ENCODE peak calls at places on chromosomes 2 and 18, in nine cellular contexts. D is cardiac fibroblast, W is RWPE1, R is HuH-7, I is SW480, V is ecto neural progenitor cell, M is NCI-H460, Y is T follicular helper cell, L is hypothalamus. T is an unnamed sample.

GRCh38 chr2:154368148-154368547 is 330.3 kb upstream of the KCNJ3 start:
- DNase-seq in D (no peak), W (no peak), R (no peak), I (no peak), V (no peak), M (no peak), Y (no peak), L (no peak), T (no peak)

GRCh38 chr2:96950391-96951124 is 35.8 kb downstream of the FAM178B start:
- DNase-seq in D (no peak), W (no peak), R (no peak), I (no peak), V (no peak), M (no peak), Y (no peak), L (no peak), T (no peak)

GRCh38 chr2:152577611-152578010 is 139.7 kb downstream of the PRPF40A start:
- DNase-seq in D (peak; percentile 73), W (no peak), R (no peak), I (no peak), V (no peak), M (no peak), Y (no peak), L (no peak), T (no peak)

GRCh38 chr2:173657996-173658717 is 303.5 kb downstream of the CDCA7 start:
- DNase-seq in D (peak; percentile 89), W (peak; percentile 96), R (no peak), I (no peak), V (no peak), M (no peak), Y (no peak), L (no peak), T (peak; percentile 95)

GRCh38 chr18:36265035-36265434 is 32.5 kb upstream of the FHOD3 start:
- DNase-seq in D (peak; percentile 72), W (no peak), R (no peak), I (no peak), V (no peak), M (no peak), Y (no peak), L (no peak), T (no peak)

GRCh38 chr2:172284209-172284608 is 143.2 kb upstream of the ITGA6 start:
- DNase-seq in D (no peak), W (no peak), R (no peak), I (no peak), V (no peak), M (no peak), Y (no peak), L (no peak), T (no peak)

GRCh38 chr2:99881901-99882591 is 260.3 kb downstream of the AFF3 start:
- DNase-seq in D (peak; percentile 74), W (peak; percentile 36), R (peak; percentile 30), I (no peak), V (no peak), M (no peak), Y (no peak), L (no peak), T (peak; percentile 65)

GRCh38 chr2:71277536-71278103 is 50.7 kb upstream of the PAIP2B start:
- DNase-seq in D (peak; percentile 7), W (peak; percentile 30), R (peak; percentile 50), I (peak; percentile 84), V (peak; percentile 86), M (peak; percentile 37), Y (no peak), L (peak; percentile 62), T (peak; percentile 24)

GRCh38 chr18:21955757-21956652 is 213.4 kb upstream of the GATA6 start:
- DNase-seq in D (peak; percentile 76), W (peak; percentile 66), R (peak; percentile 58), I (peak; percentile 47), V (peak; percentile 73), M (peak; percentile 54), Y (peak; percentile 69), L (peak; percentile 49), T (peak; percentile 78)

GRCh38 chr2:17918789-17919188 is 40.3 kb downstream of the KCNS3 start:
- DNase-seq in D (no peak), W (peak; percentile 23), R (peak; percentile 14), I (peak; percentile 14), V (no peak), M (no peak), Y (no peak), L (no peak), T (peak; percentile 21)

GRCh38 chr2:12318427-12319057 is 398.2 kb upstream of the TRIB2 start:
- DNase-seq in D (no peak), W (peak; percentile 67), R (no peak), I (peak; percentile 85), V (no peak), M (peak; percentile 11), Y (no peak), L (no peak), T (peak; percentile 83)

GRCh38 chr2:118061135-118061955 is 26.9 kb upstream of the INSIG2 start:
- DNase-seq in D (peak; percentile 80), W (peak; percentile 48), R (no peak), I (peak; percentile 69), V (no peak), M (peak; percentile 33), Y (no peak), L (no peak), T (peak; percentile 87)

GRCh38 chr2:890214-890613 is 60.4 kb upstream of the SNTG2 start:
- DNase-seq in D (no peak), W (no peak), R (no peak), I (no peak), V (no peak), M (no peak), Y (no peak), L (no peak), T (no peak)

GRCh38 chr2:105712981-105713596 is 31.6 kb upstream of the NCK2 start:
- DNase-seq in D (peak; percentile 30), W (peak; percentile 74), R (no peak), I (peak; percentile 42), V (no peak), M (peak; percentile 21), Y (no peak), L (no peak), T (peak; percentile 75)

GRCh38 chr2:46749042-46749461 is 166.6 kb downstream of the MCFD2 start:
- DNase-seq in D (peak; percentile 82), W (peak; percentile 65), R (peak; percentile 11), I (peak; percentile 30), V (no peak), M (peak; percentile 38), Y (no peak), L (no peak), T (no peak)

GRCh38 chr18:56492136-56492535 is 146.3 kb downstream of the TXNL1 start:
- DNase-seq in D (no peak), W (no peak), R (no peak), I (no peak), V (no peak), M (no peak), Y (no peak), L (no peak), T (no peak)

GRCh38 chr18:7568426-7568825 is 1.3 kb downstream of the PTPRM start:
- DNase-seq in D (peak; percentile 38), W (no peak), R (peak; percentile 56), I (no peak), V (no peak), M (no peak), Y (no peak), L (peak; percentile 31), T (peak; percentile 30)

GRCh38 chr2:216149741-216150140 is 40.6 kb downstream of the XRCC5 start:
- DNase-seq in D (no peak), W (peak; percentile 3), R (no peak), I (no peak), V (no peak), M (no peak), Y (no peak), L (no peak), T (no peak)

GRCh38 chr2:175253871-175254270 is 72.4 kb upstream of the ATP5MC3 start:
- DNase-seq in D (no peak), W (no peak), R (no peak), I (no peak), V (no peak), M (no peak), Y (no peak), L (no peak), T (no peak)

GRCh38 chr2:138202762-138203161 is 238.5 kb downstream of the HNMT start:
- DNase-seq in D (no peak), W (peak; percentile 5), R (no peak), I (no peak), V (no peak), M (no peak), Y (no peak), L (no peak), T (no peak)

GRCh38 chr2:3319134-3319533 is 58.5 kb downstream of the EIPR1 start:
- DNase-seq in D (no peak), W (no peak), R (no peak), I (no peak), V (no peak), M (no peak), Y (no peak), L (no peak), T (no peak)

GRCh38 chr2:195813401-195813800 is 156.4 kb downstream of the SLC39A10 start:
- DNase-seq in D (peak; percentile 13), W (no peak), R (no peak), I (no peak), V (no peak), M (no peak), Y (no peak), L (no peak), T (no peak)

GRCh38 chr2:174634130-174635014 is 36.8 kb upstream of the WIPF1 start:
- DNase-seq in D (peak; percentile 21), W (no peak), R (no peak), I (no peak), V (no peak), M (no peak), Y (peak; percentile 17), L (no peak), T (no peak)

GRCh38 chr2:196077821-196078220 is 9.2 kb upstream of the DNAH7 start:
- DNase-seq in D (no peak), W (no peak), R (no peak), I (no peak), V (no peak), M (no peak), Y (no peak), L (no peak), T (no peak)

GRCh38 chr2:10821291-10821690 is 8.7 kb upstream of the PDIA6 start:
- DNase-seq in D (no peak), W (no peak), R (no peak), I (no peak), V (no peak), M (no peak), Y (no peak), L (no peak), T (no peak)

GRCh38 chr2:208033701-208034502 is 8.6 kb upstream of the PLEKHM3 start:
- DNase-seq in D (peak; percentile 30), W (peak; percentile 77), R (peak; percentile 52), I (peak; percentile 73), V (no peak), M (no peak), Y (no peak), L (peak; percentile 1), T (peak; percentile 82)

GRCh38 chr2:10490806-10491291 is 42.7 kb upstream of the ODC1 start:
- DNase-seq in D (no peak), W (no peak), R (peak; percentile 57), I (no peak), V (no peak), M (no peak), Y (no peak), L (no peak), T (no peak)

GRCh38 chr18:34283506-34283905 is 58.8 kb upstream of the NOL4 start:
- DNase-seq in D (no peak), W (no peak), R (no peak), I (no peak), V (no peak), M (no peak), Y (no peak), L (no peak), T (no peak)

GRCh38 chr2:160522951-160523700 is 29.5 kb upstream of the RBMS1 start:
- DNase-seq in D (peak; percentile 50), W (no peak), R (no peak), I (no peak), V (no peak), M (no peak), Y (no peak), L (no peak), T (peak; percentile 13)

GRCh38 chr2:26588576-26588975 is 52.6 kb downstream of the CIB4 start:
- DNase-seq in D (no peak), W (no peak), R (no peak), I (no peak), V (peak; percentile 29), M (no peak), Y (no peak), L (no peak), T (no peak)

GRCh38 chr18:45628979-45629958 is 14.0 kb downstream of the SLC14A2 start:
- DNase-seq in D (peak; percentile 46), W (peak; percentile 3), R (no peak), I (no peak), V (no peak), M (no peak), Y (no peak), L (no peak), T (peak; percentile 68)